ENCODE peak calls at places on chromosomes 16 and 17, in five cellular contexts. One of them, this sample, is unnamed.

GRCh38 chr17:48605991-48606891 is 1.5 kb upstream of the HOXB6 start:
- DNase-seq in uterus: no peak
- DNase-seq in iris pigment epithelial cell: no peak
- DNase-seq in GM13977: no peak
- DNase-seq in cardiac muscle cell: no peak
- DNase-seq in this sample: no peak

GRCh38 chr16:84986102-84986501 is 25.2 kb downstream of the ZDHHC7 start:
- DNase-seq in GM13977: no peak
- DNase-seq in iris pigment epithelial cell: no peak
- DNase-seq in cardiac muscle cell: no peak
- DNase-seq in uterus: no peak
- DNase-seq in this sample: no peak

GRCh38 chr16:3503513-3503912 is 2.7 kb downstream of the CLUAP1 start:
- DNase-seq in cardiac muscle cell: no peak
- DNase-seq in GM13977: no peak
- DNase-seq in iris pigment epithelial cell: no peak
- DNase-seq in uterus: no peak
- DNase-seq in this sample: no peak

GRCh38 chr17:61689610-61690180 is 98.7 kb upstream of the NACA2 start:
- DNase-seq in GM13977: no peak
- DNase-seq in uterus: no peak
- DNase-seq in cardiac muscle cell: peak; percentile 27
- DNase-seq in iris pigment epithelial cell: peak; percentile 16
- DNase-seq in this sample: no peak

GRCh38 chr17:44065668-44066203 is 735 bp downstream of the LSM12 start:
- DNase-seq in cardiac muscle cell: no peak
- DNase-seq in GM13977: peak; percentile 42
- DNase-seq in iris pigment epithelial cell: no peak
- DNase-seq in uterus: no peak
- DNase-seq in this sample: no peak

GRCh38 chr16:87314990-87315420 is 2.2 kb downstream of the C16orf95 start:
- DNase-seq in GM13977: no peak
- DNase-seq in iris pigment epithelial cell: no peak
- DNase-seq in cardiac muscle cell: no peak
- DNase-seq in uterus: no peak
- DNase-seq in this sample: no peak

GRCh38 chr16:78890496-78890895 is 710.0 kb downstream of the MAF start:
- DNase-seq in uterus: no peak
- DNase-seq in iris pigment epithelial cell: no peak
- DNase-seq in GM13977: no peak
- DNase-seq in cardiac muscle cell: no peak
- DNase-seq in this sample: no peak

GRCh38 chr16:17346774-17347569 is 123.8 kb downstream of the XYLT1 start:
- DNase-seq in GM13977: peak; percentile 38
- DNase-seq in cardiac muscle cell: no peak
- DNase-seq in uterus: no peak
- DNase-seq in iris pigment epithelial cell: no peak
- DNase-seq in this sample: peak; percentile 61

GRCh38 chr17:37259030-37259735 is 116.6 kb upstream of the C17orf78 start:
- DNase-seq in GM13977: no peak
- DNase-seq in uterus: no peak
- DNase-seq in iris pigment epithelial cell: peak; percentile 83
- DNase-seq in cardiac muscle cell: peak; percentile 8
- DNase-seq in this sample: no peak

GRCh38 chr17:82287849-82288601 is 14.5 kb upstream of the CSNK1D start:
- DNase-seq in GM13977: no peak
- DNase-seq in uterus: peak; percentile 74
- DNase-seq in iris pigment epithelial cell: peak; percentile 88
- DNase-seq in cardiac muscle cell: peak; percentile 89
- DNase-seq in this sample: no peak

GRCh38 chr17:39264119-39264518 is 38.4 kb upstream of the STAC2 start:
- DNase-seq in cardiac muscle cell: peak; percentile 21
- DNase-seq in GM13977: no peak
- DNase-seq in uterus: no peak
- DNase-seq in iris pigment epithelial cell: no peak
- DNase-seq in this sample: no peak

GRCh38 chr16:81424761-81425160 is 19.8 kb upstream of the CMIP start:
- DNase-seq in GM13977: peak; percentile 48
- DNase-seq in uterus: no peak
- DNase-seq in cardiac muscle cell: no peak
- DNase-seq in iris pigment epithelial cell: no peak
- DNase-seq in this sample: no peak

GRCh38 chr17:20009302-20010098 is at the start of gene SPECC1:
- DNase-seq in iris pigment epithelial cell: peak; percentile 42
- DNase-seq in GM13977: peak; percentile 93
- DNase-seq in uterus: peak; percentile 76
- DNase-seq in cardiac muscle cell: no peak
- DNase-seq in this sample: peak; percentile 84

GRCh38 chr16:65884018-65884417 is 482.5 kb upstream of the CDH5 start:
- DNase-seq in iris pigment epithelial cell: peak; percentile 4
- DNase-seq in GM13977: no peak
- DNase-seq in uterus: no peak
- DNase-seq in cardiac muscle cell: no peak
- DNase-seq in this sample: no peak

GRCh38 chr17:32803544-32803943 is 73.4 kb downstream of the MYO1D start:
- DNase-seq in GM13977: no peak
- DNase-seq in uterus: no peak
- DNase-seq in iris pigment epithelial cell: peak; percentile 5
- DNase-seq in cardiac muscle cell: peak; percentile 49
- DNase-seq in this sample: no peak

GRCh38 chr16:50627419-50627818 is 53.7 kb downstream of the SNX20 start:
- DNase-seq in GM13977: peak; percentile 55
- DNase-seq in iris pigment epithelial cell: peak; percentile 7
- DNase-seq in uterus: peak; percentile 88
- DNase-seq in cardiac muscle cell: peak; percentile 50
- DNase-seq in this sample: peak; percentile 69

GRCh38 chr16:56848056-56848936 is 16.7 kb upstream of the SLC12A3 start:
- DNase-seq in uterus: no peak
- DNase-seq in GM13977: no peak
- DNase-seq in cardiac muscle cell: peak; percentile 75
- DNase-seq in iris pigment epithelial cell: peak; percentile 83
- DNase-seq in this sample: no peak

GRCh38 chr17:48012151-48012520 is 25.5 kb downstream of the COPZ2 start:
- DNase-seq in cardiac muscle cell: peak; percentile 37
- DNase-seq in uterus: no peak
- DNase-seq in iris pigment epithelial cell: no peak
- DNase-seq in GM13977: peak; percentile 89
- DNase-seq in this sample: no peak

GRCh38 chr16:68332411-68333121 is 21.7 kb downstream of the PRMT7 start:
- DNase-seq in uterus: peak; percentile 36
- DNase-seq in GM13977: no peak
- DNase-seq in cardiac muscle cell: peak; percentile 52
- DNase-seq in iris pigment epithelial cell: peak; percentile 88
- DNase-seq in this sample: no peak

GRCh38 chr17:65598711-65599110 is 37.3 kb upstream of the AXIN2 start:
- DNase-seq in cardiac muscle cell: no peak
- DNase-seq in GM13977: no peak
- DNase-seq in iris pigment epithelial cell: no peak
- DNase-seq in uterus: no peak
- DNase-seq in this sample: no peak

GRCh38 chr17:50129303-50129945 is 536 bp downstream of the SAMD14 start:
- DNase-seq in cardiac muscle cell: peak; percentile 55
- DNase-seq in iris pigment epithelial cell: peak; percentile 61
- DNase-seq in uterus: no peak
- DNase-seq in GM13977: no peak
- DNase-seq in this sample: peak; percentile 78

GRCh38 chr16:11386791-11387546 is 41.7 kb downstream of the RMI2 start:
- DNase-seq in cardiac muscle cell: peak; percentile 58
- DNase-seq in uterus: no peak
- DNase-seq in iris pigment epithelial cell: no peak
- DNase-seq in GM13977: peak; percentile 23
- DNase-seq in this sample: peak; percentile 69